ENCODE peak calls at places on chromosomes 12 and 14, in four cellular contexts. S is stimulated activated CD4-positive, alpha-beta T cell treated with anti-CD3 and anti-CD28 coated beads, Interleukin-15, amount 100 ng/mL, for 48 hours; N is lower lobe of right lung; I is GM12891. B is an unnamed sample.

GRCh38 chr14:53634793-53635192 is 321.8 kb downstream of the BMP4 start:
- DNase-seq in S (no peak), N (no peak), I (no peak), B (no peak)

GRCh38 chr12:93256258-93256969 is 121.3 kb upstream of the NUDT4 start:
- DNase-seq in S (no peak), N (no peak), I (no peak), B (no peak)

GRCh38 chr12:42475055-42475454 is 114.5 kb downstream of the PRICKLE1 start:
- DNase-seq in S (no peak), N (no peak), I (no peak), B (no peak)

GRCh38 chr14:33432407-33433023 is 493.8 kb downstream of the NPAS3 start:
- DNase-seq in S (no peak), N (no peak), I (no peak), B (no peak)

GRCh38 chr14:84584526-84584925 is 945.4 kb upstream of the FLRT2 start:
- DNase-seq in S (no peak), N (no peak), I (no peak), B (no peak)

GRCh38 chr12:109594566-109595317 is 21.1 kb downstream of the MVK start:
- DNase-seq in S (no peak), N (no peak), I (no peak), B (no peak)

GRCh38 chr12:89208661-89209096 is 143.6 kb downstream of the DUSP6 start:
- DNase-seq in S (no peak), N (no peak), I (no peak), B (no peak)

GRCh38 chr12:47757840-47758583 is 668 bp downstream of the RAPGEF3 start:
- DNase-seq in S (no peak), N (peak; percentile 73), I (no peak), B (no peak)

GRCh38 chr12:109743076-109743910 is 29.7 kb downstream of the FAM222A start:
- DNase-seq in S (no peak), N (peak; percentile 28), I (no peak), B (no peak)

GRCh38 chr12:56628671-56629458 is 1.3 kb downstream of the BAZ2A start:
- DNase-seq in S (no peak), N (peak; percentile 76), I (no peak), B (no peak)

GRCh38 chr14:94548999-94549985 is 11.9 kb upstream of the SERPINA4 start:
- DNase-seq in S (peak; percentile 57), N (peak; percentile 70), I (peak; percentile 47), B (peak; percentile 9)

GRCh38 chr14:85688024-85688423 is 158.1 kb downstream of the FLRT2 start:
- DNase-seq in S (no peak), N (no peak), I (no peak), B (no peak)

GRCh38 chr12:127550271-127550670 is 716.7 kb upstream of the TMEM132C start:
- DNase-seq in S (no peak), N (no peak), I (no peak), B (peak; percentile 48)

GRCh38 chr14:24037658-24038037 is 14.2 kb upstream of the CARMIL3 start:
- DNase-seq in S (no peak), N (no peak), I (no peak), B (no peak)

GRCh38 chr12:57771271-57771872 is 533 bp downstream of the METTL1 start:
- DNase-seq in S (peak; percentile 92), N (peak; percentile 90), I (peak; percentile 82), B (no peak)

GRCh38 chr12:113120670-113121370 is 14.7 kb downstream of the RASAL1 start:
- DNase-seq in S (no peak), N (no peak), I (no peak), B (no peak)

GRCh38 chr12:7450667-7451066 is 6.7 kb upstream of the CD163L1 start:
- DNase-seq in S (no peak), N (no peak), I (no peak), B (no peak)

GRCh38 chr14:100871234-100872186 is 32.0 kb downstream of the RTL1 start:
- DNase-seq in S (no peak), N (peak; percentile 16), I (no peak), B (no peak)